ENCODE peak calls at places on chromosomes 13 and 19, in six cellular contexts. R, P, C, S, L and Q are unnamed samples.

GRCh38 chr13:40536443-40537113 is 129.9 kb downstream of the FOXO1 start:
- DNase-seq in R (no peak), P (no peak), C (no peak), L (no peak), S (no peak), Q (no peak)

GRCh38 chr19:4501005-4501591 is 17.2 kb downstream of the PLIN4 start:
- DNase-seq in L (no peak), P (no peak), S (peak; percentile 44), C (no peak), R (no peak), Q (no peak)

GRCh38 chr19:23783634-23784033 is 24.9 kb upstream of the ZNF681 start:
- DNase-seq in L (no peak), P (no peak), R (no peak), C (no peak), S (no peak), Q (no peak)

GRCh38 chr19:17405250-17406038 is at the start of gene BST2:
- DNase-seq in P (peak; percentile 75), L (peak; percentile 59), R (peak; percentile 95), S (no peak), C (peak; percentile 89), Q (no peak)

GRCh38 chr19:3034845-3035541 is 5.9 kb upstream of the TLE2 start:
- DNase-seq in P (peak; percentile 60), C (peak; percentile 68), L (peak; percentile 43), R (peak; percentile 65), S (no peak), Q (no peak)

GRCh38 chr19:8242212-8242821 is 33.1 kb downstream of the CERS4 start:
- DNase-seq in S (no peak), C (no peak), L (no peak), R (no peak), P (no peak), Q (no peak)

GRCh38 chr19:17197666-17198065 is 17.5 kb upstream of the USE1 start:
- DNase-seq in R (no peak), L (no peak), P (no peak), C (no peak), S (no peak), Q (no peak)

GRCh38 chr13:50386527-50387123 is 371.4 kb downstream of the KCNRG start:
- DNase-seq in C (no peak), R (no peak), L (peak; percentile 33), S (no peak), P (no peak), Q (no peak)

GRCh38 chr19:42251572-42251990 is 3.3 kb downstream of the ERF start:
- DNase-seq in R (no peak), L (no peak), S (no peak), P (no peak), C (peak; percentile 49), Q (no peak)

GRCh38 chr13:104616990-104617389 is 1550.8 kb upstream of the SLC10A2 start:
- DNase-seq in R (peak; percentile 3), S (no peak), L (no peak), P (no peak), C (no peak), Q (no peak)

GRCh38 chr19:41339936-41340335 is 13.8 kb downstream of the TGFB1 start:
- DNase-seq in S (no peak), L (peak; percentile 56), R (no peak), C (no peak), P (no peak), Q (no peak)

GRCh38 chr13:112849500-112849899 is 119.5 kb upstream of the MCF2L start:
- DNase-seq in S (peak; percentile 45), P (no peak), R (no peak), C (no peak), L (no peak), Q (no peak)

GRCh38 chr13:21008026-21008425 is 53.4 kb downstream of the LATS2 start:
- DNase-seq in P (no peak), S (no peak), R (no peak), C (no peak), L (no peak), Q (no peak)

GRCh38 chr13:113364933-113365371 is 1.0 kb upstream of the GRTP1 start:
- DNase-seq in C (peak; percentile 68), S (no peak), P (no peak), L (no peak), R (no peak), Q (no peak)

GRCh38 chr19:8655340-8655709 is 24.9 kb downstream of the NFILZ start:
- DNase-seq in C (no peak), P (no peak), R (peak; percentile 10), L (no peak), S (no peak), Q (no peak)

GRCh38 chr13:41178040-41178439 is 16.3 kb downstream of the KBTBD7 start:
- DNase-seq in L (peak; percentile 70), R (no peak), P (no peak), C (no peak), S (no peak), Q (no peak)

GRCh38 chr19:49378501-49378900 is 9.5 kb upstream of the KASH5 start:
- DNase-seq in P (no peak), L (no peak), R (no peak), C (no peak), S (no peak), Q (no peak)

GRCh38 chr13:49356224-49356623 is 87.6 kb downstream of the CAB39L start:
- DNase-seq in S (no peak), C (no peak), P (no peak), R (no peak), L (peak; percentile 81), Q (no peak)

GRCh38 chr13:74695021-74695800 is 561.0 kb upstream of the KLF12 start:
- DNase-seq in C (no peak), S (no peak), L (no peak), P (no peak), R (no peak), Q (no peak)

GRCh38 chr19:37845932-37846331 is 60.5 kb downstream of the WDR87 start:
- DNase-seq in L (no peak), C (no peak), S (no peak), P (no peak), R (no peak), Q (no peak)

GRCh38 chr13:69551193-69551592 is 556.4 kb upstream of the ATXN8OS start:
- DNase-seq in P (no peak), R (no peak), C (no peak), S (no peak), L (no peak), Q (no peak)

DNA sequence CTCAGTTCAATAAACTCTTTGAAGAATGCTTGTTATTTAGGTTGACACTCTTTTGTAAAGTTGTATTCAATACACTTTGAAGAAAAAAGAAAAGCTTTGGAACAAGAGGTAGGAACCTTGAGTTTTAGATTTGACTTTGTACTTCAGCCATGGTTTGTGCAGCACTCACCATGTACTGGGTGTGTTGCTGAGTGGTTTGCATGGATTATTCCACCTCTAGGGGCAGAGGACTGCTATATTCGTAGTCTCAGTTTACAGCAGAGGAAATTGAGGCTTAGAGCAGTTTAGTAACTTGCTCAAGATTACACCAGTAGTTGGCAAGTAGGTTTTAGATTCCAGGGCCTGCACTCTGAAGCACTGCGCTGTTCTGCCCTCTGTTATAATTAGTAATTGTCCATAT is 68.8 kb downstream of the DNAJC3 start:
- DNase-seq in L (peak; percentile 2), R (no peak), P (no peak), S (no peak), C (no peak), Q (no peak)
- TF ChIP-seq CTCF in L (peak; percentile 32), R (no peak), P (no peak), S (peak; percentile 15), C (no peak), Q (peak; percentile 36)

GRCh38 chr19:57907394-57907793 is 9.0 kb downstream of the ZNF417 start:
- DNase-seq in L (no peak), P (no peak), R (no peak), C (no peak), S (no peak), Q (no peak)

GRCh38 chr19:57905258-57905657 is 11.1 kb downstream of the ZNF417 start:
- DNase-seq in C (no peak), R (no peak), S (no peak), P (no peak), L (no peak), Q (no peak)

GRCh38 chr19:57903298-57904174 is 12.9 kb downstream of the ZNF417 start:
- DNase-seq in L (peak; percentile 71), R (peak; percentile 11), C (no peak), P (no peak), S (no peak), Q (no peak)
- TF ChIP-seq CTCF in L (peak; percentile 61), R (no peak), C (no peak), P (peak; percentile 39), S (peak; percentile 74), Q (peak; percentile 72)

DNA sequence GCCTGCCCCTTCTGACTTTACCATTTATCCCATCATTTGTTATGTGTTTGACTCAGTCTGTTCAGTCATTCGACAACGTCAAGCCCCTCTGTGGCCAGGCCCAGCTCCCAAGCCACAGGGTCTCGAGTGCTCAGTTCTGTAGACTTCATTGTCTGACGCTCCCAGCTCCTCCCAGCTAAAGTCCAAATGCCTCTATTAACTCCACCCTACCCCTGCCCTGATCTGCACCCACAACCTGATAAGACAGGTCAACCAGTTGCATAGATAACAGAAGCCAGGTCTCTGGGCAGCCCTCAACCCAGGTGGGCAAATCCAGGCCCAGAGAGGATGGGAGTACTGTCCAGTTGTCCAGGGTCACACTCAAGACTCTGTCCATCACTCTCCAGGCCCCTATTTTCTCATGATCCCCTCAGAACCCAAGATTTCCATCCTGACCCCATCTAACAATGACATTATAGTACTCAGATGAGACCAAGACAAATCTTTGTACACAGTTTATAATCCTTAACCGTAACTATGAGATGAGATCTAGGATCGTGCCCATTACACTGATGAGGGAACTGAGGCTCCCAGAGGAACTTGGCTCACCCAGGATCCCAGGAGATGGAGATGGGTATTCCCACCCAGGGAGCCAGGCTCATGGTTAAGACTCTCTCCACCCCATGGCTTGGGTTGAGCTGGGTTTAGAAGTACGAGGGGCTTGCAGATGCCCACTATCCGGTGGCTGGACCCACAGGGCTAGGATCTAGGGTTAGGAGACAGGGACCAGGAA is 1.1 kb downstream of the TM6SF2 start:
- DNase-seq in C (no peak), L (no peak), S (no peak), R (no peak), P (no peak), Q (no peak)
- TF ChIP-seq CTCF in C (no peak), L (no peak), S (no peak), R (no peak), P (no peak), Q (no peak)

DNA sequence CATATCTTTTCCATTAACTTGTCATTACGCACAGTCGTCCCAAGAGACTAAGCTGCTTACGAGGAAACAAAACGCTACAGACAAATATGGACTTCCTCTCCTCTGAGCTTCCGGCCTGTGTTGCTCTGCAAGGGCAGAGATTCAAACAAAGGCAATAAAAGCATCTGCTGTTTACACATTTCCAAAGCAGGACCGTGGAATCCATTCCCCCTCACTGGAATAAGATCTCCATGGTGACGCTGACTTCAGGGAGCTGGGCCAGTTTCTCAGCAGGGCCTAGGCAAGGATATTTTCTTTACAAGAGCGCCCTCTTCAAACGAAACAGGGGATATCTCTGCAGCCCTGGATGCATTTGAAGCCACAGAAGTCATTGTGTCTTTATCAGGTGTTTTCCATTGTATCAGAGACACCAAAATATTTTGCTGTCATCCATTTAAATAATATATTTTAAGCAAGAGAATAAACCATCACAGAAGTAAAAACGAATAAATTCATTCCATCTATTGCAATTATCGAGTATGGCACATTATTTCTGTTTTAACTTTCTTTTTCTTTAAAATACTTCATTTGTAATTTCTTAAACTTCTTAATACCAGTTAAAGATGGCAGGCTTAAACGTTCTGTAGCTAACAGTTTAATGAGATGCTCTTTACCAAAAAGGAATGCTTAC is 177.5 kb downstream of the DCLK1 start:
- DNase-seq in S (no peak), P (peak; percentile 44), C (peak; percentile 84), L (peak; percentile 96), R (peak; percentile 11), Q (peak; percentile 55)
- TF ChIP-seq CTCF in S (peak; percentile 61), P (peak; percentile 54), C (no peak), L (peak; percentile 79), R (peak; percentile 19), Q (peak; percentile 68)